ENCODE peak calls at places on chromosomes 3 and 15, in ten cellular contexts. H is mesendoderm, A is tibial artery, I is PC-3, Z is adrenal gland, P is left ventricle myocardium inferior, M is endothelial cell of umbilical vein, G is GM23248, L is testis, B is psoas muscle. E is an unnamed sample.

GRCh38 chr3:40299721-40300335 is 9.7 kb upstream of the EIF1B start:
- DNase-seq in Z (peak), P (no peak), I (no peak), A (no peak), L (peak), H (no peak), G (peak), B (no peak), M (peak), E (no peak)

GRCh38 chr3:23992051-23992628 is 47.1 kb downstream of the NR1D2 start:
- DNase-seq in P (no peak), Z (no peak), G (peak), M (peak), B (no peak), L (no peak), A (no peak), I (peak), H (peak), E (peak)

GRCh38 chr15:40747685-40748631 is 7.1 kb downstream of the RMDN3 start:
- DNase-seq in G (no peak), P (no peak), B (no peak), Z (no peak), M (no peak), I (no peak), L (no peak), A (no peak), H (no peak), E (no peak)

GRCh38 chr3:126156468-126156867 is 23.9 kb downstream of the ALDH1L1 start:
- DNase-seq in M (no peak), H (peak), I (no peak), Z (no peak), P (no peak), L (peak), G (no peak), A (no peak), B (no peak), E (peak)

GRCh38 chr3:4719011-4719649 is 226.0 kb downstream of the ITPR1 start:
- DNase-seq in Z (no peak), A (no peak), P (no peak), B (no peak), H (no peak), I (no peak), G (no peak), M (no peak), L (no peak), E (no peak)

GRCh38 chr3:147462856-147463255 is 53.7 kb downstream of the ZIC1 start:
- DNase-seq in B (no peak), G (no peak), M (no peak), A (no peak), Z (no peak), L (no peak), P (no peak), H (no peak), I (no peak), E (no peak)

GRCh38 chr3:177124882-177125281 is 72.4 kb downstream of the TBL1XR1 start:
- DNase-seq in B (no peak), Z (no peak), I (no peak), M (no peak), A (no peak), G (no peak), H (no peak), L (no peak), P (no peak), E (no peak)

GRCh38 chr3:162677475-162677874 is 1180.9 kb downstream of the OTOL1 start:
- DNase-seq in M (no peak), Z (no peak), B (no peak), A (no peak), I (no peak), P (no peak), G (no peak), H (no peak), L (no peak), E (no peak)

GRCh38 chr15:29821416-29822099 is 710 bp downstream of the TJP1 start:
- DNase-seq in B (peak), H (peak), P (peak), G (peak), L (peak), I (peak), M (peak), Z (peak), A (peak), E (peak)

GRCh38 chr15:90703455-90703854 is 13.7 kb upstream of the BLM start:
- DNase-seq in M (no peak), H (no peak), Z (no peak), G (no peak), L (no peak), P (no peak), I (no peak), B (no peak), A (no peak), E (no peak)

GRCh38 chr3:198079771-198080520 is 119.9 kb downstream of the LMLN start:
- DNase-seq in I (peak), A (no peak), Z (no peak), H (peak), G (peak), B (no peak), M (no peak), L (no peak), P (no peak), E (peak)

GRCh38 chr3:119333773-119334492 is 39.8 kb downstream of the ARHGAP31 start:
- DNase-seq in L (no peak), H (no peak), A (no peak), I (no peak), P (peak), M (no peak), B (peak), G (no peak), Z (no peak), E (no peak)

GRCh38 chr15:47856071-47856470 is 138.8 kb downstream of the SEMA6D start:
- DNase-seq in M (no peak), Z (no peak), I (no peak), A (no peak), H (no peak), P (no peak), G (no peak), B (no peak), L (no peak), E (no peak)

GRCh38 chr3:121165397-121165837 is 257.4 kb downstream of the STXBP5L start:
- DNase-seq in P (no peak), A (no peak), H (peak), Z (no peak), L (no peak), G (no peak), M (no peak), B (no peak), I (peak), E (no peak)

GRCh38 chr15:40591310-40591845 is 2.7 kb upstream of the KNL1 start:
- DNase-seq in B (no peak), M (no peak), I (no peak), Z (no peak), L (no peak), P (no peak), H (peak), G (no peak), A (no peak), E (no peak)

GRCh38 chr15:40968290-40969085 is 15.2 kb downstream of the CHAC1 start:
- DNase-seq in M (no peak), G (no peak), A (no peak), H (peak), Z (no peak), I (peak), P (no peak), B (no peak), L (no peak), E (no peak)

GRCh38 chr3:81214626-81215025 is 546.8 kb downstream of the GBE1 start:
- DNase-seq in H (no peak), P (no peak), I (peak), L (no peak), B (no peak), A (no peak), G (peak), M (no peak), Z (no peak), E (peak)

GRCh38 chr15:56613826-56614225 is 119.5 kb downstream of the ZNF280D start:
- DNase-seq in B (no peak), H (no peak), L (no peak), P (no peak), I (no peak), Z (no peak), A (no peak), G (no peak), M (no peak), E (no peak)

DNA sequence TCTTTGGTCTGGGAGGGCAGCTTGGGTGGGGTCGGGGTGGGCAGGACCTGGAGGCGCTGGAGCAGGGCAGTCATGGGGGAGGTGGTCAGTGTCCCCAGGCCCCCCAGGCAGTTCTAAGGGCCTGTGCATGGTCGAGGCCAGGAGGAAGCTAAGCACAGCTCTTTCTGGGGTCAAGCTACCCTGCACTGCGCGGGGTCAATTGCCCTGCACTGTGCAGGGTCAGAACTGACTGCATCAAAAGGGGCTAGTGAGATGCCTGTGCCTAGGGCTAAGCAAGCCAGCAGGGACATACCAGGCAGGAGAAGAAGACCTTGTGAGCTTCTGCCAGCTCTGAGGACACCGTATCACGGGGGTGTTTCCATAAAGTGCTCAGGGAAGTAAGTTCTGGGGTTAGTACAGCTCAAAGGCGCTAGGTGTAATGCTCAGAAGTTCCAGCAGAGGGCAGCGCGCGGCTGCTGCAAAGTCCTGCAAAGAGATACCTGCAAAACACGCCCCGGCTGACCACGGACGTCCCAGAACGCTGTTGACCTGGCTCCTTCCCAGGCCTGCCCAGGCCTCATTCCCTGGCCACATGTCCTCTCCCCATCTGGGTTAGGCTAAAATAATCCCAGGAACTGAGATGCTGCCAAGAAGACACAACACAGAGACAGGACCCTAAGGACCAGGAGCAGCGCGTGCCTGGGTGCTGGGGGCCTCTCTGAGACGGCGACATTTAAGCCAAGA is 18.8 kb upstream of the IQSEC1 start:
- DNase-seq in M (peak), Z (peak), H (peak), A (peak), I (peak), L (peak), B (peak), P (peak), G (peak), E (peak)
- H3K27ac ChIP-seq in M (no peak), Z (no peak), H (no peak), A (no peak), I (peak), L (peak), B (no peak), P (peak), G (no peak), E (no peak)

GRCh38 chr3:72411843-72412242 is 436.4 kb downstream of the SHQ1 start:
- DNase-seq in L (no peak), A (no peak), B (no peak), M (peak), Z (no peak), I (no peak), G (no peak), P (no peak), H (no peak), E (no peak)
- H3K27ac ChIP-seq in L (no peak), A (no peak), B (no peak), M (no peak), Z (no peak), I (no peak), G (no peak), P (no peak), H (no peak), E (no peak)

DNA sequence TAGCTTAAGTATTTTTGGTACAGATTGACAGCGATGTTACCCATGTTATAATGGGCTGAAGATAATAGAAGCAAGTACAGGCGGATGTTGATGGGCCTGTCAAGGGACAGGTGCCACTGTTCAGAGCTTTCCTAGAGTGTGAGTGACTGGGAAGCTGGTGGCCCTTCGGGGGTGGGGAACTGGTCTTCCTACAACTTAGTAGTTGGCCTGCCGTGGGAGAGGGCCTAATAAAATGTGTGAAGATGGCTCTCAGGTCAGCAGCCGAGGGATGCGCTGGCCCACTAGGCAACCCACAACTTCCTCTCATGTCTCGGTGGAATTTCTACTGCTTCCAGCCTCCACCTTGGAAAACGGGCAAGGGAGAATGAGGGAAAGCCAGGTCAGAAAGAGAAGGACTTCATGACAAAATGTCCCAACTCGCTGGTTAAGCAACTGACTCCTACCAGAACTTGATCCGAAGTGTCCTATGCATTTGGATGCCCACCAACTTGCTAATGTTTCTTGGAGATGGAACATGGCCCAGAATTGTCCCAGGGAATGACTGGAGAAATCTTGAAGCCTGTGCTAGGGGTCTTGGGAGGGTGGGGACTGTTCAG is 1.4 kb downstream of the GYG1 start:
- DNase-seq in Z (no peak), M (no peak), A (no peak), L (no peak), G (no peak), B (peak), H (no peak), P (no peak), I (no peak), E (no peak)
- H3K27ac ChIP-seq in Z (no peak), M (no peak), A (peak), L (peak), G (no peak), B (peak), H (no peak), P (peak), I (no peak), E (no peak)

DNA sequence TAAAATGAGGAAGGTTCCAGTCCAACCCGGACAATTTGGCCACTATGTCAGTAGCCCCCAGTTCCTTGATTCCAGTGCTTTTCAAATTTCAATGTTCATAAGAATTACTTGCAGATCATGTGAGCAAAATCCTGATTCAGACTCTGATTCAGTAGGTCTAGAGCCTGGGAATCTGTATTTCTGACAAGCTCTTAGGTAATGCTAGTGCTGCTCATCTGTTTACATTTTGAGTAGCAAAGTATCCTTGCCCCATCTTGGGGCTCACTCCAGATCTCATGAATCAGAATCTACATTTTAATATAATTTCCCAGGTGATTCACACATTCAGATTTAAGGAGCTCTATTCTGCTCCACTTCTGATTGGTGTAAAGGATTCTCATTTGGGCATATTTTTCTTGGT is 142.0 kb downstream of the NAALADL2 start:
- DNase-seq in B (no peak), H (no peak), P (no peak), L (no peak), I (no peak), A (no peak), G (peak), M (no peak), Z (no peak), E (no peak)
- H3K27ac ChIP-seq in B (no peak), H (no peak), P (no peak), L (no peak), I (no peak), A (no peak), G (peak), M (no peak), Z (no peak), E (peak)

E was measured in osteoblast.